ENCODE peak calls at places on chromosomes 16 and 17, in four cellular contexts. Y, M, A and X are unnamed samples.

GRCh38 chr17:40122944-40123810 is 1.4 kb downstream of the MSL1 start:
- DNase-seq in A (no peak), Y (peak), M (peak), X (no peak)

GRCh38 chr16:2979669-2980226 is 498 bp downstream of the PKMYT1 start:
- DNase-seq in A (no peak), Y (peak), M (no peak), X (peak)

GRCh38 chr17:51524524-51524923 is 264.2 kb downstream of the UTP18 start:
- DNase-seq in M (no peak), Y (no peak), A (no peak), X (no peak)

GRCh38 chr16:27515874-27516353 is 33.8 kb downstream of the GTF3C1 start:
- DNase-seq in A (peak), M (no peak), Y (peak), X (peak)

GRCh38 chr16:4564661-4565267 is 8.6 kb downstream of the C16orf96 start:
- DNase-seq in A (no peak), Y (no peak), M (no peak), X (no peak)

GRCh38 chr16:12723681-12724080 is 80.0 kb downstream of the CPPED1 start:
- DNase-seq in Y (no peak), A (no peak), M (no peak), X (no peak)

GRCh38 chr17:59417452-59417851 is 86.0 kb downstream of the YPEL2 start:
- DNase-seq in Y (no peak), M (no peak), A (no peak), X (no peak)

GRCh38 chr17:2302740-2303277 is 776 bp downstream of the SMG6 start:
- DNase-seq in M (no peak), Y (no peak), A (no peak), X (no peak)

GRCh38 chr17:36085710-36086268 is 4.2 kb downstream of the CCL3 start:
- DNase-seq in A (no peak), M (no peak), Y (peak), X (no peak)

GRCh38 chr16:50583211-50583610 is 35.0 kb downstream of the NKD1 start:
- DNase-seq in M (no peak), Y (no peak), A (no peak), X (no peak)

GRCh38 chr17:74190154-74190553 is 13.3 kb upstream of the RPL38 start:
- DNase-seq in A (peak), M (peak), Y (peak), X (no peak)

GRCh38 chr17:44878627-44879221 is 20.5 kb downstream of the EFTUD2 start:
- DNase-seq in A (peak), M (peak), Y (peak), X (no peak)

GRCh38 chr16:68035227-68035626 is 12.1 kb downstream of the DUS2 start:
- DNase-seq in M (no peak), A (no peak), Y (no peak), X (no peak)

GRCh38 chr17:39193346-39193745 is 4.1 kb downstream of the CACNB1 start:
- DNase-seq in A (no peak), M (no peak), Y (peak), X (no peak)

GRCh38 chr17:180380-181212 is 854 bp downstream of the DOC2B start:
- DNase-seq in M (no peak), Y (no peak), A (no peak), X (no peak)

GRCh38 chr17:74883241-74883750 is 10.1 kb downstream of the FADS6 start:
- DNase-seq in A (no peak), Y (no peak), M (no peak), X (no peak)

GRCh38 chr16:30998852-30999761 is 11.3 kb downstream of the STX1B start:
- DNase-seq in A (no peak), M (no peak), Y (peak), X (no peak)

GRCh38 chr17:78390241-78391050 is 12.0 kb downstream of the PGS1 start:
- DNase-seq in Y (no peak), A (no peak), M (no peak), X (peak)

GRCh38 chr16:67477960-67478554 is 2.9 kb downstream of the ATP6V0D1 start:
- DNase-seq in M (no peak), Y (no peak), A (no peak), X (no peak)

GRCh38 chr16:84484579-84485254 is 19.7 kb downstream of the MEAK7 start:
- DNase-seq in M (no peak), Y (peak), A (peak), X (peak)

GRCh38 chr17:61380217-61380835 is 19.3 kb upstream of the TBX2 start:
- DNase-seq in Y (no peak), M (no peak), A (no peak), X (no peak)

GRCh38 chr17:82871056-82871775 is 31.4 kb upstream of the ZNF750 start:
- DNase-seq in A (no peak), M (no peak), Y (no peak), X (no peak)

GRCh38 chr16:24463196-24463945 is 76.0 kb upstream of the RBBP6 start:
- DNase-seq in A (no peak), Y (no peak), M (no peak), X (no peak)

GRCh38 chr16:55248058-55248457 is 75.9 kb upstream of the IRX6 start:
- DNase-seq in M (no peak), Y (no peak), A (no peak), X (no peak)

GRCh38 chr17:19009970-19010369 is 5.4 kb upstream of the FAM83G start:
- DNase-seq in A (no peak), M (no peak), Y (no peak), X (no peak)

GRCh38 chr16:3158014-3158497 is 23.2 kb downstream of the ZNF213 start:
- DNase-seq in M (no peak), A (no peak), Y (peak), X (no peak)

GRCh38 chr16:67013823-67014640 is 14.9 kb upstream of the CBFB start:
- DNase-seq in Y (peak), A (peak), M (peak), X (peak)